ENCODE peak calls at places on chromosomes 13 and 19, in seven cellular contexts. F, W, Y, O, L, M and G are unnamed samples. For H3K4me1, the result is how much of the 10 kb centered on the place peaks cover.

GRCh38 chr13:91406619-91407018 is 8.2 kb downstream of the GPC5 start:
- DNase-seq in F (no peak), W (peak), Y (no peak), O (no peak), L (peak), M (no peak), G (no peak)

GRCh38 chr13:27847669-27848068 is 55.4 kb downstream of the GSX1 start:
- DNase-seq in F (no peak), W (no peak), Y (no peak), O (no peak), L (no peak), M (no peak), G (no peak)

GRCh38 chr19:10132848-10133350 is 13.2 kb upstream of the EIF3G start:
- DNase-seq in F (no peak), W (no peak), Y (no peak), O (no peak), L (no peak), M (no peak), G (no peak)

GRCh38 chr13:33678084-33678483 is 139.9 kb upstream of the RFC3 start:
- DNase-seq in F (no peak), W (no peak), Y (no peak), O (no peak), L (no peak), M (no peak), G (no peak)

GRCh38 chr19:13841339-13842293 is 35.3 kb upstream of the NANOS3 start:
- DNase-seq in F (peak), W (peak), Y (peak), O (peak), L (peak), M (no peak), G (peak)

GRCh38 chr13:29859971-29860370 is 9.6 kb upstream of the UBL3 start:
- DNase-seq in F (no peak), W (no peak), Y (no peak), O (no peak), L (peak), M (no peak), G (no peak)

GRCh38 chr13:46530084-46530935 is 22.7 kb upstream of the LRCH1 start:
- DNase-seq in F (no peak), W (peak), Y (no peak), O (no peak), L (peak), M (no peak), G (no peak)

GRCh38 chr19:46355991-46356669 is 9.2 kb downstream of the PPP5C start:
- DNase-seq in F (no peak), W (no peak), Y (no peak), O (no peak), L (no peak), M (no peak), G (no peak)

GRCh38 chr13:24076124-24076523 is 84.4 kb upstream of the SPATA13 start:
- DNase-seq in F (no peak), W (no peak), Y (no peak), O (no peak), L (no peak), M (no peak), G (no peak)

GRCh38 chr13:23627419-23627818 is 57.2 kb downstream of the TNFRSF19 start:
- DNase-seq in F (no peak), W (no peak), Y (no peak), O (no peak), L (no peak), M (no peak), G (no peak)

GRCh38 chr13:99404005-99404755 is 97.0 kb upstream of the GPR183 start:
- DNase-seq in F (no peak), W (no peak), Y (no peak), O (no peak), L (no peak), M (no peak), G (no peak)

GRCh38 chr19:20423381-20424207 is 142.0 kb downstream of the ZNF737 start:
- DNase-seq in F (peak), W (peak), Y (peak), O (peak), L (peak), M (peak), G (peak)
- H3K4me3 ChIP-seq in F (peak), W (peak), Y (peak), O (peak), L (peak), M (peak), G (peak)

DNA sequence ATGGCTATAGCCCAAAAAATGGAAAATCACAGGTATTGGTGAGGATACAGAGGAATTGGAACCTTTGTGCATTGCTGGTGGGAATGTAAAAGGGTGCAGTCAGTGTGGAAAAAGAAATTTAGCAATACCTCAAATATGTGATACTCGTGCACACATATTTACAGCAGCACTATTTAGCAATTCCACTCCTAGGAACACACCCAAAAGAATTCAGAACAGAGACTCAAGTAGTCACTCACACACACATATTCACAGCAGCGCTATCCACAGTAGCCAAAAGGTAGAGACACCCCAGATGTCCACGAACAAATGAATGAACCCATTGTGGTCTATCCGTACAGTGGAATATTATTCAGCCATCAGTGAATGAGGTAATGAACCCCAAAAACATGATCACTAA is 114.0 kb downstream of the COL4A2 start:
- DNase-seq in F (no peak), W (no peak), Y (no peak), O (no peak), L (no peak), M (no peak), G (no peak)
- H3K27ac ChIP-seq in F (peak), W (no peak), Y (peak), O (no peak), L (no peak), M (peak), G (no peak)

DNA sequence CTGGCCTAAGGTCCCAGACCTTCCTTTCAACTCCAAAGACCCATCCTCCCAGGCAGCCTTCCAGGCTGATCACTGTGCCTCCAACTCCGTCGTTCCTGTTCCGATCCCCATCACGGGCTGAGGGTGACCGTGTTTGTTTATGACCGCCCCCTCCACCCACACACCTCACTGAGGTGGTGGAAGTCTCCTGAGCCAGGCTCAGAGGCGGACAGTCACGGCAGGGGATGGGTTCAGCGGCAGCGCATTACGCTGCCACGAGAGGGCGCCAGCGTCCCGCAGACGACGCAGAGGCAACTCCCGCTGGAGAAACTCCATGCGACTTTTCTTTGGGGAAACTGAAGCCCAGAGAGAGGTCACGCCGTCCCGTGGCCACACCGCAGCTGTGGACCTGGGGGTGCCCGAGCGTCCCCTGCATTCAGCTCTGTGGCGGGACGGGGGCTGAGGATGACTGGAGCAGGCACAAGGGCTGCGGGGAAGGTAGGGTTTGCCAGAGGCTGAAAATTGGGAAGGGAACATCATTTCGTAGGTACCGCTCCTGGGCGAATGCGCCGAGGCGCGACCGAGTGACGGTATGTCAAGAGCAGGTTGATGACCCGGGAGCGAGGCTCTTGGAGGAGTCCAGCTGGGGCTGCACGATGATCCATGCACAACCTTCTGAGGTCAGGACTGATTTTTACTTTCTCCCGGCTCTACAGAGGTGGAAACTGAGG is 920 bp upstream of the ARRDC2 start:
- DNase-seq in F (peak), W (peak), Y (peak), O (peak), L (peak), M (peak), G (peak)
- H3K4me1 ChIP-seq in F (under half), W (under half), Y (under half), O (under half), L (under half), M (half or more), G (under half)

DNA sequence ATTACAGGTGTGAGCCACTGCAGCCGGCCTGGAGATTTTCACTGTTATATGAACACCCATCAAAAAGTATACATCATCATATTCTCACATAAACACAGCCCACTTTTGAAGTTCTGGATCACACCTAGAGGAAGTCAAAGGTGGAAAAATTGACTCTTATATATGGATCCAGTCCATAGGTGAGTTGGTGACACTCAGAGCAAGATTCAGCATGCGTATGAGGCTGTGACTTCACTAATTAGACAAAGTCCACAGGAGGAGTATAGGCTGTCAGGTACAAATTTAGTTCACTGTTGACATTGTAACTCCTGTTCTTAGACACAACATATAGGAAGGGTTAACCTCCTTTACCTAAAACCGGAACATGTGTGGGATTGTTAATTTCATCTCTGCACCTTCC is 31.4 kb upstream of the ZNF254 start:
- DNase-seq in F (no peak), W (no peak), Y (no peak), O (no peak), L (no peak), M (no peak), G (no peak)
- H3K4me3 ChIP-seq in F (no peak), W (no peak), Y (no peak), O (no peak), L (no peak), M (no peak), G (no peak)

DNA sequence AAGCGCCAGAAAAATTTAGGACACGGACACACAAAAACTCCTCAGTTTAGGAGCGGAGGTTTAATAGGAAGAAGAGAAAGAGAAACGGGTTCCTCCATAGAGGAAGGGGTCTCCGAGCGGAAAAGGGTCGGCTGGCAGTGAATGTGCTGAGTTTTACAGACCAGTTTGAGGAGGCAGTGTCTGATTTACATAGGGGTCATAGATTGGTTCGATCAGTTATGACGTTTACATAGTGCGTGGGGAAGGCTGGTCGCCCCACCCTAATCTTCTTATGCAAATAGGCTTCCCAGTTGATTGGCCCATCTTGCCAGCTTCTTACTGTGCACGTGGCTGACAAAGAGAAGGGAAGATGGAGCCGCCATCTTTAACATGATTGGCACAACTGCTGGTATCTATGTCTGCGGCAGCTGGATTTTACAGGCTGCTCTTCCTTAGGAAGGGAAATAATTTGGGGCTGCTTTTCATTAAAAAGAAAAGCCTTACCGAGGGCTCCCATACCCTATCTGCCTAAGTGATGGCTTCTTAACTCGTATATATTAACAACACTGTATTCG is 1.2 kb upstream of the ZNF225 start:
- DNase-seq in F (no peak), W (peak), Y (no peak), O (no peak), L (peak), M (no peak), G (no peak)
- H3K27ac ChIP-seq in F (no peak), W (no peak), Y (no peak), O (no peak), L (peak), M (no peak), G (no peak)

GRCh38 chr19:38690832-38691231 is 43.4 kb downstream of the ACTN4 start:
- DNase-seq in F (no peak), W (no peak), Y (no peak), O (no peak), L (no peak), M (no peak), G (no peak)
- H3K4me1 ChIP-seq in F (half or more), W (half or more), Y (under half), O (half or more), L (half or more), M (half or more), G (under half)

GRCh38 chr19:3365447-3366103 is 808 bp upstream of the NFIC start:
- DNase-seq in F (peak), W (no peak), Y (peak), O (peak), L (peak), M (peak), G (peak)
- H3K4me3 ChIP-seq in F (peak), W (no peak), Y (peak), O (peak), L (peak), M (peak), G (peak)